ENCODE peak calls at places on chromosome 10, in eight cellular contexts. I, Y, G, B, K, F, W and R are unnamed samples. For H3K9me3, the result is how much of the 10 kb centered on the place peaks cover.

GRCh38 chr10:120011359-120012132 is 119.0 kb downstream of the SEC23IP start:
- DNase-seq in G (no peak), Y (no peak), K (no peak), W (no peak), B (no peak), F (no peak), I (no peak), R (no peak)

GRCh38 chr10:89156161-89156560 is 51.0 kb downstream of the CH25H start:
- DNase-seq in K (no peak), I (no peak), W (no peak), G (no peak), F (no peak), B (no peak), Y (no peak), R (no peak)

GRCh38 chr10:118958984-118959916 is 70.3 kb upstream of the NANOS1 start:
- DNase-seq in B (peak), I (peak), W (no peak), F (peak), Y (peak), K (peak), G (no peak), R (no peak)

GRCh38 chr10:86652361-86653202 is 1.8 kb upstream of the OPN4 start:
- DNase-seq in K (no peak), B (no peak), I (no peak), Y (peak), F (peak), G (no peak), W (no peak), R (no peak)

GRCh38 chr10:48634198-48634983 is 29.5 kb upstream of the ARHGAP22 start:
- DNase-seq in G (peak), B (no peak), Y (no peak), F (peak), K (peak), W (no peak), I (peak), R (no peak)

GRCh38 chr10:48494073-48494472 is 110.8 kb downstream of the ARHGAP22 start:
- DNase-seq in K (no peak), F (no peak), Y (no peak), B (no peak), I (no peak), W (no peak), G (no peak), R (no peak)

GRCh38 chr10:122363311-122363710 is 11.2 kb upstream of the PLEKHA1 start:
- DNase-seq in K (no peak), I (no peak), G (no peak), F (no peak), B (no peak), W (no peak), Y (no peak), R (no peak)

GRCh38 chr10:7389346-7389745 is 21.5 kb downstream of the SFMBT2 start:
- DNase-seq in B (no peak), Y (no peak), W (no peak), I (no peak), F (no peak), G (no peak), K (no peak), R (no peak)

GRCh38 chr10:81104494-81104893 is 566.8 kb downstream of the SH2D4B start:
- DNase-seq in K (no peak), W (no peak), F (no peak), G (no peak), Y (no peak), B (no peak), I (no peak), R (no peak)

GRCh38 chr10:31761156-31761555 is 167.5 kb downstream of the ARHGAP12 start:
- DNase-seq in W (no peak), G (no peak), Y (no peak), F (no peak), I (no peak), K (no peak), B (no peak), R (no peak)

GRCh38 chr10:86325158-86325557 is 41.4 kb downstream of the GRID1 start:
- DNase-seq in B (no peak), I (no peak), Y (no peak), W (no peak), G (no peak), F (no peak), K (no peak), R (no peak)

GRCh38 chr10:95755511-95756004 is 405 bp upstream of the ENTPD1 start:
- DNase-seq in F (peak), B (peak), K (no peak), Y (no peak), W (peak), G (no peak), I (no peak), R (no peak)

GRCh38 chr10:114025610-114026130 is 18.0 kb upstream of the ADRB1 start:
- DNase-seq in K (no peak), B (no peak), W (no peak), F (no peak), I (no peak), G (no peak), Y (no peak), R (no peak)

GRCh38 chr10:122062831-122063674 is 74.1 kb downstream of the TACC2 start:
- DNase-seq in I (peak), F (peak), Y (peak), K (peak), G (peak), W (peak), B (peak), R (no peak)

GRCh38 chr10:20407421-20407820 is 489.7 kb downstream of the NEBL start:
- DNase-seq in G (no peak), I (no peak), K (no peak), F (no peak), W (no peak), Y (no peak), B (no peak), R (no peak)

GRCh38 chr10:67256984-67257383 is 331.1 kb downstream of the LRRTM3 start:
- DNase-seq in F (no peak), W (no peak), B (no peak), I (no peak), K (peak), G (no peak), Y (no peak), R (no peak)

GRCh38 chr10:24277771-24278518 is 69.0 kb downstream of the KIAA1217 start:
- DNase-seq in B (no peak), W (no peak), K (peak), G (no peak), F (no peak), I (no peak), Y (no peak), R (no peak)

GRCh38 chr10:4316166-4316810 is 509.7 kb upstream of the AKR1E2 start:
- DNase-seq in G (peak), W (no peak), Y (no peak), F (peak), K (peak), B (no peak), I (no peak), R (no peak)

GRCh38 chr10:88800152-88801125 is 2.1 kb upstream of the LIPM start:
- DNase-seq in I (no peak), F (no peak), G (peak), Y (no peak), B (no peak), W (no peak), K (peak), R (no peak)

GRCh38 chr10:24989867-24990266 is 26.1 kb downstream of the ENKUR start:
- DNase-seq in K (no peak), B (no peak), W (no peak), Y (no peak), G (no peak), I (no peak), F (no peak), R (no peak)

GRCh38 chr10:128863411-128863810 is 603.6 kb upstream of the MGMT start:
- DNase-seq in K (no peak), W (no peak), Y (no peak), G (no peak), B (no peak), I (no peak), F (no peak), R (no peak)

GRCh38 chr10:2083591-2083990 is 346.3 kb upstream of the ADARB2 start:
- DNase-seq in K (no peak), B (no peak), Y (no peak), I (no peak), W (no peak), G (no peak), F (no peak), R (no peak)

GRCh38 chr10:30447125-30447799 is 13.3 kb downstream of the MAP3K8 start:
- DNase-seq in Y (peak), K (peak), F (no peak), W (no peak), G (no peak), I (no peak), B (no peak), R (peak)

GRCh38 chr10:60835005-60835404 is 56.7 kb downstream of the CDK1 start:
- DNase-seq in F (no peak), G (no peak), I (no peak), W (no peak), Y (no peak), K (no peak), B (no peak), R (no peak)

GRCh38 chr10:103069453-103070331 is 123.4 kb downstream of the NT5C2 start:
- DNase-seq in I (peak), F (no peak), W (peak), K (peak), G (no peak), Y (peak), B (peak), R (peak)

GRCh38 chr10:3090914-3091313 is 23.6 kb downstream of the PFKP start:
- DNase-seq in B (peak), I (no peak), W (no peak), F (no peak), Y (peak), G (no peak), K (peak), R (no peak)

GRCh38 chr10:102644646-102645387 is 538 bp downstream of the TRIM8 start:
- DNase-seq in Y (peak), B (peak), G (no peak), K (peak), F (peak), W (peak), I (peak), R (no peak)

GRCh38 chr10:110404825-110405224 is 92.9 kb upstream of the DUSP5 start:
- DNase-seq in K (no peak), B (no peak), F (no peak), W (no peak), I (no peak), G (no peak), Y (no peak), R (no peak)

GRCh38 chr10:100750291-100751210 is 5.2 kb downstream of the PAX2 start:
- DNase-seq in K (no peak), W (no peak), B (no peak), G (no peak), Y (no peak), I (no peak), F (peak), R (no peak)

GRCh38 chr10:63204667-63205391 is 71.7 kb downstream of the NRBF2 start:
- DNase-seq in K (no peak), G (no peak), Y (no peak), W (no peak), I (no peak), F (no peak), B (no peak), R (no peak)

GRCh38 chr10:77139145-77139692 is 498.4 kb downstream of the KCNMA1 start:
- DNase-seq in W (no peak), F (no peak), G (no peak), K (no peak), Y (peak), I (no peak), B (no peak), R (no peak)

GRCh38 chr10:84329094-84329611 is 764 bp downstream of the CCSER2 start:
- DNase-seq in K (peak), I (no peak), G (no peak), W (no peak), Y (no peak), B (peak), F (no peak), R (no peak)

GRCh38 chr10:32687116-32687515 is 241.2 kb downstream of the CCDC7 start:
- DNase-seq in F (no peak), K (no peak), Y (no peak), B (no peak), I (no peak), G (no peak), W (no peak), R (no peak)

GRCh38 chr10:45254892-45255291 is 60.5 kb downstream of the OR13A1 start:
- DNase-seq in I (no peak), F (no peak), Y (no peak), K (no peak), B (no peak), W (no peak), G (no peak), R (no peak)

GRCh38 chr10:88092975-88093374 is 229.6 kb downstream of the PTEN start:
- DNase-seq in I (no peak), W (no peak), B (no peak), K (no peak), F (no peak), Y (no peak), G (no peak), R (no peak)

GRCh38 chr10:119533473-119533872 is 9.0 kb downstream of the RGS10 start:
- DNase-seq in K (no peak), Y (peak), B (no peak), W (no peak), F (no peak), G (no peak), I (no peak), R (no peak)

GRCh38 chr10:116973371-116973905 is 31.5 kb downstream of the SHTN1 start:
- DNase-seq in F (no peak), G (no peak), W (no peak), Y (no peak), I (no peak), B (no peak), K (no peak), R (no peak)

GRCh38 chr10:44253769-44254462 is 131.0 kb downstream of the CXCL12 start:
- DNase-seq in G (peak), F (no peak), K (peak), Y (peak), W (peak), I (peak), B (peak), R (no peak)

DNA sequence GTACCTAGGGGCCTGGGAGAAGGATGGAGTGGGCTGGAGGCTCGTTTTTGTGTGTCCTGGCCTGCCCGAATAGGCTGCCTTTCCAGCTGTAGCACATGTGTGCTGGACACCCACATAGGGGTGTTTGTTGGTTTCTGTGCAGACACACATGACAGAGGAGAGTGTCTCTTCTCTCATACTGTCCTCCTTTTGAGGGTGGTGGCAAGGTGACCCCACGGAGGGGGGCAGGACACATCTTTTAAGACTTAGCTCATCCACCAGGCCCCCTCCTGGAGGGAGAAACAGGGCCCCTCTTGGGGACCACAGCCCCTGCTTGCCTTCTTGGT is 72.2 kb upstream of the PPIF start:
- DNase-seq in Y (no peak), F (no peak), W (no peak), K (no peak), B (no peak), I (no peak), G (no peak), R (no peak)
- H3K9me3 ChIP-seq in Y (under half), F (under half), W (under half), K (under half), B (under half), I (under half), G (under half), R (under half)

GRCh38 chr10:50594012-50594411 is 29.7 kb downstream of the SGMS1 start:
- DNase-seq in Y (no peak), I (no peak), G (peak), F (no peak), W (no peak), B (peak), K (peak), R (no peak)

GRCh38 chr10:50595785-50596184 is 28.0 kb downstream of the SGMS1 start:
- DNase-seq in F (no peak), K (no peak), G (no peak), Y (no peak), W (no peak), B (no peak), I (no peak), R (no peak)

GRCh38 chr10:50592961-50593418 is 30.8 kb downstream of the SGMS1 start:
- DNase-seq in W (no peak), G (no peak), B (no peak), F (no peak), I (no peak), Y (no peak), K (no peak), R (no peak)

GRCh38 chr10:50590935-50591334 is 32.8 kb downstream of the SGMS1 start:
- DNase-seq in G (no peak), K (no peak), B (no peak), I (no peak), Y (no peak), W (no peak), F (no peak), R (no peak)

GRCh38 chr10:50593523-50593922 is 30.2 kb downstream of the SGMS1 start:
- DNase-seq in I (no peak), Y (no peak), W (no peak), K (peak), F (no peak), B (no peak), G (no peak), R (no peak)
- H3K4me3 ChIP-seq in I (no peak), Y (no peak), W (no peak), K (no peak), F (no peak), B (no peak), G (no peak), R (no peak)

GRCh38 chr10:93106631-93107072 is 33.0 kb downstream of the CYP26A1 start:
- DNase-seq in B (peak), I (no peak), G (no peak), K (peak), F (no peak), Y (no peak), W (no peak), R (no peak)

GRCh38 chr10:93113042-93113441 is 39.3 kb downstream of the CYP26A1 start:
- DNase-seq in G (no peak), K (no peak), I (no peak), Y (no peak), F (no peak), B (no peak), W (no peak), R (no peak)

GRCh38 chr10:93115661-93116383 is 42.1 kb downstream of the CYP26A1 start:
- DNase-seq in Y (no peak), K (peak), G (no peak), I (peak), F (peak), B (peak), W (peak), R (peak)

GRCh38 chr10:93110472-93111146 is 36.9 kb downstream of the CYP26A1 start:
- DNase-seq in F (no peak), B (no peak), G (no peak), Y (no peak), K (no peak), W (no peak), I (no peak), R (no peak)
- H3K9me3 ChIP-seq in F (under half), B (under half), G (under half), Y (under half), K (under half), W (under half), I (under half), R (under half)

GRCh38 chr10:12685261-12685861 is 316.2 kb downstream of the CCDC3 start:
- DNase-seq in W (no peak), G (no peak), I (no peak), K (no peak), F (no peak), Y (no peak), B (no peak), R (no peak)

GRCh38 chr10:12687996-12688395 is 313.5 kb downstream of the CCDC3 start:
- DNase-seq in Y (no peak), K (no peak), F (no peak), W (no peak), I (no peak), B (no peak), G (no peak), R (no peak)

GRCh38 chr10:12684784-12685183 is 316.7 kb downstream of the CCDC3 start:
- DNase-seq in Y (no peak), K (no peak), B (peak), I (no peak), G (no peak), W (no peak), F (no peak), R (no peak)

GRCh38 chr10:12689893-12690292 is 311.6 kb downstream of the CCDC3 start:
- DNase-seq in W (no peak), I (no peak), Y (no peak), K (no peak), F (peak), B (no peak), G (no peak), R (no peak)

GRCh38 chr10:12690525-12691139 is 310.9 kb downstream of the CCDC3 start:
- DNase-seq in Y (no peak), G (no peak), W (no peak), B (no peak), F (peak), K (no peak), I (no peak), R (no peak)
- H3K4me3 ChIP-seq in Y (no peak), G (no peak), W (no peak), B (no peak), F (no peak), K (no peak), I (no peak), R (no peak)

DNA sequence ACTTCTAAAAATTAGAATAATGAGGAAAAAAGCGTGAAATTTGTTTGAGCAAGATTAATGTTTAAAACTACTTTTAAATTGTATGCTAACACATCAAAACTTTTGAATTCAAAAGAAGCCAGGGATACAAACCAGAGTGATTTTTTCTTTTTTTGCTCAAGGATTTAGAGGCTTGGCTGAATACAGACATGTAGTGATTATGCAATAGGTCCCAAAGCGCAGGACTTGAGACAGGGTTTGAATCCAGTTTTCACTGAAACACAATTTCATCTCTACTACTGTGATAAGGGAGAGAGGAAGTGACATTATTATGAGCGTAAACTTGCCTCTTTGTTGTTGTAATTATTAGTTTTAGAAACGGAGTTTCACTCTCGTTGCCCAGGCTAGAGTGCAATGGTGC is 207.3 kb downstream of the ZNF33B start:
- DNase-seq in W (no peak), G (no peak), F (no peak), K (no peak), I (no peak), Y (no peak), B (no peak), R (no peak)
- H3K9me3 ChIP-seq in W (under half), G (under half), F (under half), K (under half), I (under half), Y (under half), B (under half), R (under half)

GRCh38 chr10:22612316-22612715 is 102.1 kb downstream of the PIP4K2A start:
- DNase-seq in I (no peak), K (no peak), G (no peak), Y (no peak), F (no peak), W (no peak), B (no peak), R (no peak)
- H3K4me3 ChIP-seq in I (no peak), K (no peak), G (no peak), Y (no peak), F (no peak), W (no peak), B (no peak), R (no peak)